ENCODE peak calls at places on chromosomes 7 and 10, in six cellular contexts. Z is transverse colon; E is activated CD4-positive, alpha-beta T cell treated with anti-CD3 and anti-CD28 coated beads, Interleukin-2, amount 10 ng/mL, durations not matched to agents 7 days and 5 days; P is mammary epithelial cell; L is sigmoid colon; T is activated naive CD8-positive, alpha-beta T cell treated with anti-CD3 and anti-CD28 coated beads for 36 hours. N is an unnamed sample.

GRCh38 chr10:122116331-122116730 is 127.4 kb downstream of the TACC2 start:
- DNase-seq in E (no peak), T (no peak), L (no peak), P (peak), Z (no peak), N (no peak)

GRCh38 chr7:46032353-46032752 is 111.3 kb upstream of the IGFBP3 start:
- DNase-seq in L (no peak), P (no peak), Z (no peak), T (no peak), E (no peak), N (no peak)

GRCh38 chr7:157841757-157842390 is 505.1 kb downstream of the DNAJB6 start:
- DNase-seq in T (no peak), L (no peak), E (no peak), Z (no peak), P (no peak), N (no peak)

GRCh38 chr7:91126762-91127161 is 137.5 kb upstream of the FZD1 start:
- DNase-seq in T (no peak), Z (no peak), P (no peak), L (no peak), E (no peak), N (no peak)

GRCh38 chr10:69639291-69640195 is 9.5 kb downstream of the FAM241B start:
- DNase-seq in E (peak), Z (peak), P (peak), L (peak), T (peak), N (peak)

GRCh38 chr10:124300224-124300623 is 118.5 kb downstream of the OAT start:
- DNase-seq in Z (no peak), P (no peak), L (peak), E (no peak), T (no peak), N (no peak)

GRCh38 chr7:116284390-116284789 is 74.1 kb downstream of the TES start:
- DNase-seq in T (no peak), Z (no peak), L (no peak), E (no peak), P (peak), N (no peak)

GRCh38 chr7:140475747-140476333 is 3.5 kb downstream of the MKRN1 start:
- DNase-seq in Z (peak), T (peak), P (peak), E (peak), L (peak), N (peak)

GRCh38 chr7:41294556-41295454 is 408.1 kb downstream of the INHBA start:
- DNase-seq in T (no peak), E (no peak), L (no peak), P (no peak), Z (no peak), N (no peak)

GRCh38 chr7:158076656-158077055 is 511.0 kb downstream of the PTPRN2 start:
- DNase-seq in E (no peak), L (no peak), P (no peak), T (no peak), Z (no peak), N (no peak)

GRCh38 chr7:83362786-83363185 is 200.1 kb upstream of the PCLO start:
- DNase-seq in E (no peak), Z (no peak), L (no peak), P (no peak), T (no peak), N (no peak)

GRCh38 chr7:3080106-3080505 is 36.4 kb upstream of the CARD11 start:
- DNase-seq in E (no peak), P (no peak), Z (no peak), L (no peak), T (no peak), N (no peak)

GRCh38 chr7:87316846-87317545 is 28.5 kb upstream of the CROT start:
- DNase-seq in Z (no peak), E (no peak), T (no peak), L (no peak), P (peak), N (no peak)

GRCh38 chr7:30799206-30799975 is 28.2 kb downstream of the MINDY4 start:
- DNase-seq in T (no peak), E (no peak), L (peak), Z (no peak), P (peak), N (no peak)

GRCh38 chr7:127988743-127989142 is 42.5 kb downstream of the LRRC4 start:
- DNase-seq in Z (no peak), T (no peak), P (no peak), E (no peak), L (no peak), N (no peak)

GRCh38 chr10:110317866-110318850 is 13.4 kb upstream of the SMNDC1 start:
- DNase-seq in L (no peak), Z (no peak), E (no peak), P (no peak), T (no peak), N (no peak)

GRCh38 chr10:58177362-58177947 is 90.2 kb downstream of the IPMK start:
- DNase-seq in E (no peak), Z (no peak), L (no peak), P (no peak), T (no peak), N (peak)

GRCh38 chr7:6171532-6172330 is 100.7 kb downstream of the CYTH3 start:
- DNase-seq in E (no peak), Z (no peak), P (no peak), L (no peak), T (no peak), N (no peak)

GRCh38 chr7:132080967-132081668 is 495.2 kb downstream of the PLXNA4 start:
- DNase-seq in P (no peak), Z (peak), T (no peak), E (no peak), L (peak), N (no peak)